ENCODE peak calls at places on chromosomes 2 and 18, in nine cellular contexts. V is MM.1S, L is breast epithelium, R is pancreas, N is stomach, Y is psoas muscle, D is heart left ventricle, I is neuronal stem cell, M is aorta. X is an unnamed sample.

GRCh38 chr2:172207916-172208315 is 105.2 kb upstream of the DLX2 start:
- DNase-seq in N (no peak), R (no peak), L (no peak), D (no peak), Y (no peak), V (no peak), M (no peak), I (no peak), X (no peak)

GRCh38 chr2:130328710-130329109 is 14.0 kb upstream of the IMP4 start:
- DNase-seq in I (no peak), L (no peak), N (no peak), D (no peak), V (no peak), Y (no peak), M (no peak), R (no peak), X (no peak)

GRCh38 chr18:34866739-34867138 is 156.6 kb downstream of the DTNA start:
- DNase-seq in M (no peak), I (no peak), L (no peak), D (no peak), Y (no peak), N (no peak), R (no peak), V (no peak), X (no peak)

GRCh38 chr18:62716679-62717058 is 1.3 kb downstream of the PHLPP1 start:
- DNase-seq in I (peak; percentile 38), Y (peak; percentile 43), M (peak; percentile 61), D (peak; percentile 49), L (no peak), R (peak; percentile 51), V (peak; percentile 31), N (peak; percentile 45), X (peak; percentile 35)

GRCh38 chr2:168149431-168149830 is 98.0 kb downstream of the STK39 start:
- DNase-seq in M (no peak), R (no peak), N (no peak), L (no peak), D (no peak), Y (no peak), I (no peak), V (no peak), X (no peak)

GRCh38 chr2:66553370-66553769 is 118.4 kb downstream of the MEIS1 start:
- DNase-seq in L (peak; percentile 60), I (no peak), N (peak; percentile 60), Y (peak; percentile 53), M (peak; percentile 69), R (peak; percentile 41), D (peak; percentile 35), V (no peak), X (peak; percentile 13)

GRCh38 chr18:42414756-42415454 is 459.9 kb downstream of the PIK3C3 start:
- DNase-seq in M (no peak), V (no peak), L (no peak), N (no peak), I (no peak), D (no peak), R (no peak), Y (no peak), X (no peak)

GRCh38 chr18:77115461-77115907 is 17.1 kb downstream of the MBP start:
- DNase-seq in N (no peak), I (no peak), Y (no peak), R (no peak), D (peak; percentile 14), M (no peak), L (peak; percentile 5), V (no peak), X (no peak)

GRCh38 chr2:177556134-177556533 is 163.6 kb downstream of the AGPS start:
- DNase-seq in I (no peak), N (no peak), L (no peak), Y (no peak), V (no peak), R (no peak), M (no peak), D (no peak), X (no peak)

DNA sequence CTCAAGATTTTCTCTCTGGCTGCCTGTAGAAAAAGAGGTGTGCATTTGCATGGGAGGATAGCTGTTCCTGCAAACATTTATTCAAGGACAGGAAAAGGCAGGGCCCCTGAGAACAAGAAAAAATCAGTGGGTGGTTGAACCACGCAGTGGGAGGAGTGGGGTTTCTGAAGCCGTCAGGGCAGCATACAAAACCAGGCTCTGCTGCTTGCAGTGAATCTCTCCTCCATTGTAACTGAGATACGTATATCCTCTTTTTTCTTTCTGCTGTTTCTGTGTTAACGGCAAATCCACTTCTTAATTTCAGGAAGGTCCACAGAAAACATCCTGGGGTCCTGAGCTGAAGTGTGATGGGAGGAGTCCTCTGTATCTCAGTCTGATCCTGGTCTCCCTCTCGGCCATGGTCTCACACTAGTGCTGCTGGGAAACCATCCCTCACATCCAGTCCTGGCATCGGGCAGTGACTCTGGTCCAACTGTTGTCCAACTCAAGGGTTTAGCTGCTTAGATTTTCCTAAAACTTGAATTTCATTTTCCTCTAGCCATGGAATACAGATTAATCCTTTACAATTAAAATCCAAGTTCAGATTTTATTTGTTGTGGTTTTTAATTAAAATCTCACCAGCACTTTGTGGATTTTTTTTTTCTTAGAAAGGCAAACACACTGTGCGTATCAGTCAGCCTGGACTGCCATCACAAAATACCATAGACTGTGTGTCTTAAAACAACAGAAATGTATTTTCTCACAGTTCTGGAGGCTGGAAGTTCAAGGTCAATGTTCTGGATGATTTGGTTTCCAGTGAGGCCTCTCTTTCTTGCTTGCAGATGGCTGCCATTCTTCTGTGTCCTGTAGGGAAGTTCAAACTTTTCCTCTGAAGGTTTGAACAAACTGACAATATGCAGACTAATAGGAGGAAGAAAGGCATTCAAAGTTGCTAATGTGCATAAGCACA is 26.9 kb upstream of the KCNF1 start:
- DNase-seq in R (no peak), D (no peak), M (no peak), N (no peak), V (no peak), I (no peak), L (no peak), Y (no peak), X (no peak)
- H3K27ac ChIP-seq in R (no peak overlapping the region), D (no peak overlapping the region), M (no peak overlapping the region), N (no peak overlapping the region), V (no peak overlapping the region), I (no peak overlapping the region), L (no peak overlapping the region), Y (no peak overlapping the region), X (no peak overlapping the region)

DNA sequence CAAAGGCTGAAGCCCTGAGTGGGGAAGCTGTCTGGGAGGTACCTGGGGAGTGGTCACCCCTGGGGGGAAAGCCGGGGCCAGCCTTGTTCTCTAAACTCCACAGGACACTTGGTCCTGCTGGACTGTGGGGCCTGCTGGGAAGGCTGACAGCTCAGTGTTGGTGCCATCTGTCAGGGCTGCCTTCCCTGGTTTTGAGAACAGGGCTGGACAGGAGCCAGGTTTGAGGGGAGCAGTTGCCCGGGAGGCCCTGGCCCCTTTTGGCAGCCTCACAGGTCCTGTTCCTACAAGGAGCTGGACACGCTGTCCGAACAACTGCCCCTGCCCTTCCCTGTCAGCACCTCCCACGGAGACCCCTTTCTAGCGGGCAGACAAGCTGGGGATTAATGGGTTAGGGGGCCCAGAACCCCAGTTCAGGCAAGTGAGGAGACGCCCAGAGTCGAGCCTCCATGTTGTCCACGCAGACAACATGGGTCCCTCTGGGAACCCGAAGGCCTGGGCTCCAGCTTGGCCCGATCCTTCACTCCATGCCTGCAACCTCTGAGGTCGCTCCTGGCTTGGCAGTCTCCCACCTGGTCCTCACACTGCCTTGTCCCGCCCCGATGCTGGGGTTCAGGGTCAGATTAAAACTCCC is 40.8 kb downstream of the ATOH8 start:
- DNase-seq in N (no peak), I (no peak), V (no peak), M (peak; percentile 56), D (no peak), R (no peak), Y (no peak), L (no peak), X (peak; percentile 24)
- H3K27ac ChIP-seq in N (peak overlapping the region; percentile 4), I (no peak overlapping the region), V (no peak overlapping the region), M (peak overlapping the region; percentile 82), D (no peak overlapping the region), R (no peak overlapping the region), Y (no peak overlapping the region), L (peak overlapping the region; percentile 65), X (peak overlapping the region; percentile 91)

GRCh38 chr2:9110346-9110884 is 96.2 kb upstream of the ASAP2 start:
- DNase-seq in L (no peak), D (no peak), N (no peak), M (no peak), V (no peak), R (no peak), I (peak; percentile 9), Y (no peak), X (no peak)

GRCh38 chr2:9108210-9108967 is 98.2 kb upstream of the ASAP2 start:
- DNase-seq in Y (no peak), D (no peak), L (no peak), I (no peak), V (no peak), R (no peak), M (no peak), N (no peak), X (no peak)

GRCh38 chr2:9110893-9111569 is 95.6 kb upstream of the ASAP2 start:
- DNase-seq in N (no peak), D (no peak), M (no peak), L (no peak), V (no peak), R (no peak), I (peak; percentile 29), Y (no peak), X (no peak)

GRCh38 chr2:9112079-9112721 is 94.4 kb upstream of the ASAP2 start:
- DNase-seq in Y (peak; percentile 59), R (no peak), D (no peak), M (peak; percentile 88), I (no peak), L (no peak), V (no peak), N (peak; percentile 42), X (no peak)

GRCh38 chr2:9109871-9110270 is 96.7 kb upstream of the ASAP2 start:
- DNase-seq in R (no peak), Y (no peak), L (no peak), I (no peak), D (no peak), N (no peak), M (no peak), V (no peak), X (no peak)
- H3K27ac ChIP-seq in R (no peak overlapping the region), Y (no peak overlapping the region), L (no peak overlapping the region), I (no peak overlapping the region), D (no peak overlapping the region), N (no peak overlapping the region), M (no peak overlapping the region), V (no peak overlapping the region), X (no peak overlapping the region)

DNA sequence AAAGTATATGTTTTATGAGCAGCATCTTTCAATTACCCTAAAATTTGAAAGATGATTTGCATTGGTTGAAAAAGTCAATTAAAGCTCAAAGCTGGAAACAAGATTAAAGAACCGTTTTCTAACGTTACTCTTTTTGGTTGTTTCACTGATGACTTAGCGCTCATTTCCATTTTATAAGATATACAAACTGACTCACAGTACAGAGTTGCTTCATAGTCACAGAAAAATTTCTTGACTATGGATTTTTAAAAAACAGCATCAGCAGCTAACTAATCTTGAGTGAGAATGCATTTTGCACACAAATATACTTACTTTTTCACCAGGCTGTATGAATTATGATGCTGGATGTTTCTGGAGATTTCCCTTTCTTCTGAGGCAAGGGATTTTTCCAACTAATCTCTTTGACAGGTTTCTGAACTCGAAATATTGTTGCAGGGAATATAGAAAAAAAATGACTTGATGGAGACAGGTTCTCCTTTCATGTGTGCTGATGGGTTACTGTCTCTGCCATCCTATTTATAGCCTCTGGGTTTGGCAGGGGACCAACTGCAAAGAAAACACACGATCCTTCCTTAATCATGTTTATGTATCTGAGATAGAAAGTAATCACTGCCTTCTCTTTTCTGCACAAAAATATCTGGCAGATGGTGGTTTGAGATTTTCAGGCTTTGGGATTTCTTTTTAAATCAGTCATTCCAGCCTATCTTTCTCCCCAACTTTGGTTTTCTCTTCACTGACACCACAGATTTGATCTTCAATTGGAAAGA is 129.4 kb upstream of the DAPL1 start:
- DNase-seq in N (no peak), R (no peak), M (no peak), D (no peak), Y (no peak), L (no peak), I (no peak), V (no peak), X (no peak)
- H3K27ac ChIP-seq in N (peak overlapping the region; percentile 12), R (no peak overlapping the region), M (no peak overlapping the region), D (peak overlapping the region; percentile 76), Y (no peak overlapping the region), L (no peak overlapping the region), I (no peak overlapping the region), V (no peak overlapping the region), X (no peak overlapping the region)